ENCODE peak calls at places on chromosomes 12 and 14, in six cellular contexts. Q, G, D, P, J and U are unnamed samples.
A peak's percentile ranks its signal among the peaks of the same experiment; 100 is the strongest.

GRCh38 chr12:7571253-7571652 is 67.7 kb upstream of the CD163 start:
- DNase-seq in P (no peak), J (no peak), Q (no peak), D (no peak), G (no peak), U (no peak)

GRCh38 chr14:77031680-77032482 is 3.4 kb upstream of the IRF2BPL start:
- DNase-seq in D (no peak), Q (peak; percentile 82), J (no peak), P (no peak), G (no peak), U (no peak)

GRCh38 chr14:85793533-85793932 is 263.6 kb downstream of the FLRT2 start:
- DNase-seq in Q (no peak), D (no peak), G (no peak), J (no peak), P (no peak), U (no peak)

GRCh38 chr12:53700567-53700966 is 24.7 kb upstream of the ATP5MC2 start:
- DNase-seq in D (no peak), J (no peak), G (no peak), Q (no peak), P (no peak), U (no peak)

GRCh38 chr12:47144769-47145168 is 65.0 kb upstream of the AMIGO2 start:
- DNase-seq in J (no peak), P (no peak), G (no peak), Q (no peak), D (no peak), U (no peak)

GRCh38 chr14:101017209-101017608 is 113.7 kb upstream of the RTL1 start:
- DNase-seq in P (no peak), J (no peak), G (no peak), D (no peak), Q (peak; percentile 6), U (no peak)

GRCh38 chr12:92928431-92928961 is 599 bp downstream of the EEA1 start:
- DNase-seq in G (no peak), D (no peak), P (peak; percentile 34), Q (peak; percentile 44), J (peak; percentile 55), U (no peak)

GRCh38 chr14:75221797-75222196 is 45.4 kb upstream of the TMED10 start:
- DNase-seq in Q (no peak), P (no peak), D (no peak), J (no peak), G (no peak), U (no peak)

GRCh38 chr14:79573486-79573885 is 637.8 kb downstream of the DIO2 start:
- DNase-seq in J (no peak), D (no peak), G (peak; percentile 60), Q (no peak), P (no peak), U (no peak)

GRCh38 chr12:125773033-125773432 is 707.8 kb downstream of the AACS start:
- DNase-seq in J (no peak), D (no peak), P (no peak), G (no peak), Q (peak; percentile 5), U (no peak)

GRCh38 chr12:41919526-41920305 is 225.0 kb downstream of the GXYLT1 start:
- DNase-seq in D (no peak), Q (no peak), J (no peak), P (no peak), G (no peak), U (no peak)

GRCh38 chr12:57772429-57773322 is at the start of gene EEF1AKMT3:
- DNase-seq in J (no peak), P (peak; percentile 53), Q (peak; percentile 54), D (no peak), G (no peak), U (no peak)

GRCh38 chr12:130222519-130223255 is 60.4 kb downstream of the FZD10 start:
- DNase-seq in D (no peak), J (no peak), P (no peak), Q (no peak), G (no peak), U (no peak)

GRCh38 chr12:3034067-3034750 is 43.0 kb upstream of the TSPAN9 start:
- DNase-seq in P (no peak), G (peak; percentile 31), J (peak; percentile 61), Q (peak; percentile 77), D (no peak), U (no peak)

GRCh38 chr14:59310644-59311043 is 122.2 kb downstream of the DAAM1 start:
- DNase-seq in G (no peak), Q (no peak), J (no peak), P (no peak), D (no peak), U (no peak)

GRCh38 chr14:75003250-75004027 is 718 bp downstream of the EIF2B2 start:
- DNase-seq in J (no peak), Q (no peak), G (no peak), D (no peak), P (no peak), U (no peak)

GRCh38 chr12:12456637-12457036 is 99.8 kb downstream of the BORCS5 start:
- DNase-seq in D (no peak), P (no peak), G (no peak), Q (peak; percentile 88), J (no peak), U (no peak)

GRCh38 chr12:24997970-24998582 is 49.2 kb upstream of the BCAT1 start:
- DNase-seq in D (peak; percentile 80), G (peak; percentile 81), J (peak; percentile 22), Q (peak; percentile 78), P (no peak), U (no peak)

GRCh38 chr14:103260629-103261124 is 73.4 kb upstream of the EIF5 start:
- DNase-seq in G (peak; percentile 3), P (no peak), D (no peak), Q (peak; percentile 63), J (no peak), U (peak; percentile 83)

GRCh38 chr14:23217621-23218020 is 20.1 kb upstream of the RNF212B start:
- DNase-seq in G (no peak), P (no peak), J (no peak), D (no peak), Q (no peak), U (no peak)

GRCh38 chr12:94674835-94675234 is 24.5 kb upstream of the TMCC3 start:
- DNase-seq in D (no peak), P (peak; percentile 65), G (no peak), Q (no peak), J (no peak), U (no peak)

GRCh38 chr12:69534389-69534822 is 50.9 kb upstream of the CCT2 start:
- DNase-seq in Q (peak; percentile 99), P (peak; percentile 68), G (peak; percentile 100), J (no peak), D (peak; percentile 100), U (peak; percentile 99)

GRCh38 chr12:119781804-119782203 is 95.3 kb downstream of the CIT start:
- DNase-seq in D (no peak), P (no peak), Q (no peak), J (no peak), G (no peak), U (no peak)

GRCh38 chr12:68340404-68341270 is 8.5 kb upstream of the MDM1 start:
- DNase-seq in Q (no peak), J (no peak), P (no peak), G (no peak), D (no peak), U (no peak)

GRCh38 chr12:107134558-107134957 is 41.2 kb upstream of the CRY1 start:
- DNase-seq in Q (peak; percentile 13), D (no peak), P (no peak), J (no peak), G (no peak), U (no peak)

GRCh38 chr14:71322660-71323250 is 415.5 kb downstream of the PCNX1 start:
- DNase-seq in J (peak; percentile 48), Q (peak; percentile 81), P (no peak), D (no peak), G (peak; percentile 34), U (no peak)

GRCh38 chr12:11543513-11544168 is 105.8 kb upstream of the ETV6 start:
- DNase-seq in G (no peak), J (no peak), P (no peak), Q (no peak), D (no peak), U (no peak)

GRCh38 chr12:109163150-109163549 is 46.8 kb downstream of the ACACB start:
- DNase-seq in P (no peak), Q (no peak), D (no peak), G (no peak), J (no peak), U (no peak)

GRCh38 chr14:73168274-73168673 is 32.0 kb downstream of the PSEN1 start:
- DNase-seq in D (no peak), P (no peak), J (no peak), G (no peak), Q (no peak), U (no peak)

GRCh38 chr14:57262117-57262516 is 6.6 kb downstream of the EXOC5 start:
- DNase-seq in D (no peak), P (no peak), Q (no peak), G (no peak), J (no peak), U (no peak)

GRCh38 chr12:104720346-104721064 is 237.6 kb downstream of the SLC41A2 start:
- DNase-seq in P (no peak), D (no peak), Q (peak; percentile 33), J (peak; percentile 58), G (peak; percentile 85), U (no peak)

GRCh38 chr12:32753605-32754004 is 2.1 kb downstream of the YARS2 start:
- DNase-seq in G (no peak), J (no peak), P (no peak), D (no peak), Q (no peak), U (no peak)
- TF ChIP-seq CTCF in G (no peak), J (no peak), P (no peak), D (no peak), Q (no peak), U (no peak)

DNA sequence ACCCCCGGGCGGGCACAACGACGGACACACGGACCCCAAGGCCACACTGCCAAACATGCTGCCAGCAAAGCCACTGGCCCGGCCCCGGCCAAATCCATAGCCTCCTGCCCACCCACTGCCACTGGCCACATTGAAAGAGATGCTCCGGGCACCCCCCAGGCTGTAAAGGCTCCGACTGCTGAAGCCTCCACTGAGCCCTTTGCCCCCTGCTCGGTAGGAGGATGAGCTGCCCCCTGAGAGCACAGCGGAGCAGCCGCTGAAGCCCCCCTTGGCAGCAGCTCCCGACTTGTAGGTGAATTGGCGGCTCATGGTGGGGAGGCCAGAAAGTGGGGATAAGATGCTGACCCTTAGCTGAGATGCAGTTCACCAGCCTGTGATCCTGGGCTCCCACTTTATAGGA is at the start of gene KRT73:
- DNase-seq in D (no peak), J (no peak), G (no peak), Q (no peak), P (no peak), U (no peak)
- TF ChIP-seq CTCF in D (no peak), J (no peak), G (no peak), Q (no peak), P (no peak), U (no peak)

GRCh38 chr12:97275261-97276197 is 187.1 kb upstream of the RMST start:
- DNase-seq in Q (no peak), D (no peak), J (no peak), G (no peak), P (no peak), U (no peak)
- TF ChIP-seq CTCF in Q (no peak), D (no peak), J (no peak), G (no peak), P (no peak), U (no peak)

DNA sequence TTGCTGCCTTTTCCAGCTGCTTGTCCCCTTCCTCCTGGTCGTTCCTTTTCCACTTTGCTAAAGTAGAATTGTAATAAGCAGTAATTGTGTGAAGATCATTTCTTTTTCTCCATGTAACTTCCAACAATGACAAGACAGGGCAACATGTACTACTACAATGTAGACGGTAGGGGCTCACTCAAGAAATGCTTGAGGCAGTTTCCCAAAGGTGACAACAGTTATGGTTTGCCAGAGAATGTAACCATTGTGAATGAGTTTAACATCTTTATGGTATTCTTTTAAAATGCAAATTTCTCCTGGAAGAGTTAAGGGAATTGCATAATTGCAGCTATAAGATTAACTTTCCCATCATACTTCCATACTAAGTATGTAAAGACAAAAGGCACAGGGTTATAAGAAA is 23.8 kb upstream of the PHLDA1 start:
- DNase-seq in G (no peak), P (no peak), J (no peak), D (no peak), Q (no peak), U (no peak)
- TF ChIP-seq CTCF in G (no peak), P (no peak), J (no peak), D (no peak), Q (no peak), U (no peak)